ENCODE peak calls at places on chromosomes 1 and 21, in four cellular contexts. O is progenitor cell of endocrine pancreas, H is fibroblast of mammary gland, P is H9. T is an unnamed sample.

GRCh38 chr1:116265931-116266863 is 106.8 kb upstream of the ATP1A1 start:
- DNase-seq in O (no peak), H (no peak), P (no peak), T (no peak)

GRCh38 chr1:54476231-54477109 is 70.3 kb upstream of the SSBP3 start:
- DNase-seq in O (no peak), H (no peak), P (no peak), T (no peak)

GRCh38 chr1:46488343-46489168 is 1.1 kb upstream of the DMBX1 start:
- DNase-seq in O (no peak), H (peak; percentile 49), P (peak; percentile 51), T (no peak)

GRCh38 chr1:15122331-15122730 is 31.2 kb upstream of the TMEM51 start:
- DNase-seq in O (no peak), H (no peak), P (no peak), T (no peak)

GRCh38 chr1:72241397-72241796 is 40.9 kb downstream of the NEGR1 start:
- DNase-seq in O (no peak), H (peak; percentile 53), P (no peak), T (no peak)

GRCh38 chr21:36785615-36786014 is 86.7 kb downstream of the SIM2 start:
- DNase-seq in O (no peak), H (no peak), P (no peak), T (no peak)

GRCh38 chr1:241525026-241525425 is 5.5 kb upstream of the FH start:
- DNase-seq in O (no peak), H (no peak), P (no peak), T (no peak)

GRCh38 chr1:57637155-57637554 is 213.3 kb upstream of the DAB1 start:
- DNase-seq in O (no peak), H (peak; percentile 91), P (no peak), T (no peak)

GRCh38 chr21:19941626-19942025 is 1056.6 kb upstream of the NCAM2 start:
- DNase-seq in O (no peak), H (no peak), P (no peak), T (no peak)

GRCh38 chr1:18950415-18951026 is 6.0 kb downstream of the IFFO2 start:
- DNase-seq in O (no peak), H (no peak), P (no peak), T (peak; percentile 68)

GRCh38 chr1:27719286-27720251 is 6.2 kb upstream of the FAM76A start:
- DNase-seq in O (no peak), H (peak; percentile 17), P (no peak), T (no peak)

GRCh38 chr1:109947582-109948284 is 36.8 kb upstream of the AHCYL1 start:
- DNase-seq in O (no peak), H (no peak), P (no peak), T (no peak)

GRCh38 chr1:212683357-212683722 is 16.3 kb downstream of the BATF3 start:
- DNase-seq in O (no peak), H (no peak), P (peak; percentile 34), T (peak; percentile 82)

GRCh38 chr1:111516008-111516535 is 12.6 kb upstream of the ADORA3 start:
- DNase-seq in O (no peak), H (peak; percentile 73), P (peak; percentile 75), T (peak; percentile 62)

GRCh38 chr1:237613984-237614383 is 276.7 kb downstream of the ZP4 start:
- DNase-seq in O (no peak), H (no peak), P (no peak), T (no peak)

GRCh38 chr1:25197982-25198681 is 34.2 kb downstream of the SYF2 start:
- DNase-seq in O (no peak), H (no peak), P (no peak), T (no peak)

GRCh38 chr1:244704107-244704506 is 51.2 kb downstream of the DESI2 start:
- DNase-seq in O (no peak), H (no peak), P (no peak), T (no peak)

GRCh38 chr1:152162826-152163463 is 3.9 kb upstream of the RPTN start:
- DNase-seq in O (no peak), H (peak; percentile 96), P (no peak), T (no peak)

GRCh38 chr1:89484097-89485038 is 40.3 kb upstream of the LRRC8B start:
- DNase-seq in O (no peak), H (no peak), P (no peak), T (no peak)

GRCh38 chr21:30329203-30329868 is 8.2 kb downstream of the KRTAP27-1 start:
- DNase-seq in O (no peak), H (no peak), P (no peak), T (no peak)

GRCh38 chr1:84724128-84724860 is 34.0 kb upstream of the SSX2IP start:
- DNase-seq in O (no peak), H (no peak), P (peak; percentile 86), T (peak; percentile 24)

GRCh38 chr1:224211262-224211962 is 28.4 kb downstream of the DEGS1 start:
- DNase-seq in O (no peak), H (peak; percentile 87), P (no peak), T (no peak)

GRCh38 chr21:43196789-43197188 is 28.0 kb downstream of the CRYAA start:
- DNase-seq in O (peak; percentile 3), H (peak; percentile 32), P (peak; percentile 15), T (no peak)

GRCh38 chr1:231576804-231577718 is 48.6 kb downstream of the TSNAX start:
- DNase-seq in O (no peak), H (no peak), P (no peak), T (no peak)

GRCh38 chr1:44847786-44848185 is 4.7 kb upstream of the PTCH2 start:
- DNase-seq in O (no peak), H (no peak), P (no peak), T (no peak)

GRCh38 chr1:34398205-34398915 is 221.7 kb downstream of the C1orf94 start:
- DNase-seq in O (no peak), H (no peak), P (no peak), T (no peak)

GRCh38 chr1:80924290-80924689 is 876.4 kb upstream of the ADGRL2 start:
- DNase-seq in O (no peak), H (no peak), P (no peak), T (no peak)

GRCh38 chr1:236686815-236687160 is 489 bp downstream of the ACTN2 start:
- DNase-seq in O (no peak), H (no peak), P (peak; percentile 33), T (no peak)

GRCh38 chr1:43402055-43402865 is 12.6 kb downstream of the SZT2 start:
- DNase-seq in O (no peak), H (no peak), P (no peak), T (no peak)

GRCh38 chr1:16120940-16121410 is 34.9 kb downstream of the EPHA2 start:
- DNase-seq in O (no peak), H (no peak), P (no peak), T (no peak)

GRCh38 chr1:79811173-79811572 is 804.6 kb upstream of the ADGRL4 start:
- DNase-seq in O (no peak), H (peak; percentile 80), P (no peak), T (no peak)

GRCh38 chr1:161145832-161146231 is 7.9 kb upstream of the UFC1 start:
- DNase-seq in O (no peak), H (no peak), P (no peak), T (no peak)
- TF ChIP-seq CTCF in O (no peak), H (no peak), P (no peak), T (no peak)

GRCh38 chr1:205800470-205800869 is 12.5 kb downstream of the SLC41A1 start:
- DNase-seq in O (no peak), H (no peak), P (no peak), T (no peak)
- TF ChIP-seq CTCF in O (no peak), H (no peak), P (no peak), T (no peak)

DNA sequence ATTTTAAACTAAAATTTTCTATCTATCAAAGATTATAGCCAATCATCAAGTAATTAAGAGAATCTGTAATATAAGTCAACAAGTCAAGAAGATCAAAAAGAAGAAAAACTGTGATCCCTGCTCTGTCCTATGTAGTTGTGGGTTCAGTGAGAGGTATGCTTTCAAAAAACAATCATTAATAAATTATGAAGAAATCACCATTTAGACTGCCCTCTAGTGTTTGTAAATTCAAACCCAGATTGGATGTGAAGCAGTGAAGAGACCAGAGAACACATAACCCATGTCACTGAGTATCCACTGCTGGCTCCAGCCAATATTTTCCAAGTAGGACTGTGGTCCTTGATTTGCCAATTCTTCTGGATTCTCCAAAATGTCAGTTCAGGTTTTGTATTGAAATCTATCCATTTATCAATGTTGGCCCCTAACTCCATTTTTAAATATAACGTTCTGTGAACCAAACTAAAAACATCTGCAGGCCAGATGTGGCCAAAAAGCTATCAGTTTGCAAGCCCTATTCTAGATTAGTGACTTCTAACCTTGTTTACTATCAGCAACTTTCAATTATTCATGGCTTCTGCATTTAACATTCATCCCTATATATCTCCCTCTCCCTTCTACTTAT is 467.5 kb upstream of the CXADR start:
- DNase-seq in O (no peak), H (peak; percentile 65), P (no peak), T (no peak)
- TF ChIP-seq CTCF in O (peak; percentile 52), H (peak; percentile 60), P (peak; percentile 65), T (no peak)

GRCh38 chr1:103948526-103948925 is 198.8 kb downstream of the AMY1C start:
- DNase-seq in O (no peak), H (peak; percentile 2), P (no peak), T (no peak)
- TF ChIP-seq CTCF in O (peak; percentile 42), H (no peak), P (peak; percentile 54), T (peak; percentile 14)

DNA sequence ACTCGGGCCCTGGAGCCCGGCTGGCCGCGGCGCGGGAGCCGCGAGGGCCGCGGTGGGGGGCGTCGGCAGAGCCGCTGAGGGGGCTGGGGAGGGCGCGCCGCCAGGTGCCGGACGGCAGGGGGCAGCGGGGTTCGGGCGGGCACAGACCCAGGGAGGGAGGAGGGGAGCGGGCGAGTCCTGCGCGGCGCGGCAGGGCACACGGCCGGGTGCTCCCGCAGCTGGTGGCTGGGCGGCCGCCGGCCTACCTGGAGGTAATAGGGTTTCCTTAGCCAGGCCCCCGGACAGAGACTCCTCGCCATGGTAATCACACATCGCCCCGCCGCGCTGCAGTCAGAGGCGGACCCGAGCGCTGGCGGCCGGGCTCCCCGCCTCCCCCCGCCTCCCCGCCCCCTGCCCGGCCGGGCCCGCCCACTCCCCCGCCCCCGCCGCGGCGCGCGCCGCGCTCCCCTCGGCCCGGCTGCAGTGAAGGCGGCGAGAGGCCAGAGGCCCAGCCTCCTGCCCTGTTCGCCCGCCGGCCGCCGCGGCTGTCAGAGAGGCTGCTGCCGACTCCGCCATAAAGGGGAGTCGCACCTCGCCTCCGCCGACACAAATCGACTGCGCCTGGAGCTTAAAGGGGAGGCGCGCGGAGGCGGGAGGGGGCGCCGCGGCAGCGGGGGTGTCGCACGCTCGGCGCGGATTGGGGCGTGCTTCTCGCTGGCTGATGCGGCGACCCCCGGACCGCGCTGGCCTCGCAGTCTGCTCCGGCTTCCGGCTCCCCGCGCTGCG is at the start of gene DIPK1A:
- DNase-seq in O (peak; percentile 72), H (peak; percentile 46), P (peak; percentile 84), T (peak; percentile 84)
- TF ChIP-seq CTCF in O (peak; percentile 51), H (no peak), P (peak; percentile 34), T (peak; percentile 29)

GRCh38 chr21:33302055-33302454 is 22.7 kb upstream of the IFNAR1 start:
- DNase-seq in O (no peak), H (no peak), P (no peak), T (no peak)

GRCh38 chr21:33301632-33302002 is 23.2 kb upstream of the IFNAR1 start:
- DNase-seq in O (no peak), H (no peak), P (no peak), T (no peak)

GRCh38 chr21:33302796-33303195 is 22.0 kb upstream of the IFNAR1 start:
- DNase-seq in O (no peak), H (no peak), P (peak; percentile 66), T (no peak)

GRCh38 chr21:33299181-33299752 is 25.5 kb upstream of the IFNAR1 start:
- DNase-seq in O (no peak), H (no peak), P (no peak), T (peak; percentile 73)

GRCh38 chr21:33300701-33301631 is 23.8 kb upstream of the IFNAR1 start:
- DNase-seq in O (no peak), H (no peak), P (no peak), T (no peak)
- TF ChIP-seq CTCF in O (no peak), H (no peak), P (no peak), T (no peak)